ENCODE peak calls at places on chromosomes 5 and 9, in eight cellular contexts. One of them, this sample, is unnamed.
A peak's percentile ranks its signal among the peaks of the same experiment; 100 is the strongest.

GRCh38 chr9:88829276-88829675 is 162.0 kb upstream of the S1PR3 start:
- DNase-seq in activated CD4-positive, CD25-positive, alpha-beta regulatory T cell treated with anti-CD3 and anti-CD28 coated beads, Interleukin-2, amount 50 U/mL, for 72 hours: no peak
- DNase-seq in activated T-cell treated with anti-CD3 and anti-CD28 coated beads, Interleukin-2, amount 50 U/mL, for 4 hours: no peak
- DNase-seq in HuH-7: no peak
- DNase-seq in D721Med: no peak
- DNase-seq in SIG-M5: no peak
- DNase-seq in pulmonary artery endothelial cell: no peak
- DNase-seq in lung microvascular endothelial cell: no peak
- DNase-seq in this sample: no peak

GRCh38 chr5:174490717-174491116 is 233.7 kb upstream of the MSX2 start:
- DNase-seq in activated CD4-positive, CD25-positive, alpha-beta regulatory T cell treated with anti-CD3 and anti-CD28 coated beads, Interleukin-2, amount 50 U/mL, for 72 hours: no peak
- DNase-seq in activated T-cell treated with anti-CD3 and anti-CD28 coated beads, Interleukin-2, amount 50 U/mL, for 4 hours: no peak
- DNase-seq in HuH-7: no peak
- DNase-seq in D721Med: no peak
- DNase-seq in SIG-M5: no peak
- DNase-seq in pulmonary artery endothelial cell: no peak
- DNase-seq in lung microvascular endothelial cell: peak; percentile 33
- DNase-seq in this sample: no peak

GRCh38 chr9:34253460-34253837 is 74.6 kb downstream of the UBAP1 start:
- DNase-seq in activated CD4-positive, CD25-positive, alpha-beta regulatory T cell treated with anti-CD3 and anti-CD28 coated beads, Interleukin-2, amount 50 U/mL, for 72 hours: no peak
- DNase-seq in activated T-cell treated with anti-CD3 and anti-CD28 coated beads, Interleukin-2, amount 50 U/mL, for 4 hours: no peak
- DNase-seq in HuH-7: no peak
- DNase-seq in D721Med: no peak
- DNase-seq in SIG-M5: no peak
- DNase-seq in pulmonary artery endothelial cell: no peak
- DNase-seq in lung microvascular endothelial cell: peak; percentile 67
- DNase-seq in this sample: no peak

GRCh38 chr9:14633906-14634565 is 59.2 kb downstream of the ZDHHC21 start:
- DNase-seq in activated CD4-positive, CD25-positive, alpha-beta regulatory T cell treated with anti-CD3 and anti-CD28 coated beads, Interleukin-2, amount 50 U/mL, for 72 hours: no peak
- DNase-seq in activated T-cell treated with anti-CD3 and anti-CD28 coated beads, Interleukin-2, amount 50 U/mL, for 4 hours: no peak
- DNase-seq in HuH-7: no peak
- DNase-seq in D721Med: no peak
- DNase-seq in SIG-M5: no peak
- DNase-seq in pulmonary artery endothelial cell: no peak
- DNase-seq in lung microvascular endothelial cell: no peak
- DNase-seq in this sample: no peak

GRCh38 chr9:77663754-77664153 is 15.6 kb upstream of the GNA14 start:
- DNase-seq in activated CD4-positive, CD25-positive, alpha-beta regulatory T cell treated with anti-CD3 and anti-CD28 coated beads, Interleukin-2, amount 50 U/mL, for 72 hours: no peak
- DNase-seq in activated T-cell treated with anti-CD3 and anti-CD28 coated beads, Interleukin-2, amount 50 U/mL, for 4 hours: no peak
- DNase-seq in HuH-7: no peak
- DNase-seq in D721Med: no peak
- DNase-seq in SIG-M5: no peak
- DNase-seq in pulmonary artery endothelial cell: no peak
- DNase-seq in lung microvascular endothelial cell: peak; percentile 70
- DNase-seq in this sample: no peak

GRCh38 chr5:43036856-43037711 is 3.0 kb downstream of the ANXA2R start:
- DNase-seq in activated CD4-positive, CD25-positive, alpha-beta regulatory T cell treated with anti-CD3 and anti-CD28 coated beads, Interleukin-2, amount 50 U/mL, for 72 hours: no peak
- DNase-seq in activated T-cell treated with anti-CD3 and anti-CD28 coated beads, Interleukin-2, amount 50 U/mL, for 4 hours: no peak
- DNase-seq in HuH-7: no peak
- DNase-seq in D721Med: no peak
- DNase-seq in SIG-M5: no peak
- DNase-seq in pulmonary artery endothelial cell: no peak
- DNase-seq in lung microvascular endothelial cell: peak; percentile 67
- DNase-seq in this sample: no peak

GRCh38 chr5:62214701-62215100 is 91.3 kb upstream of the KIF2A start:
- DNase-seq in activated CD4-positive, CD25-positive, alpha-beta regulatory T cell treated with anti-CD3 and anti-CD28 coated beads, Interleukin-2, amount 50 U/mL, for 72 hours: no peak
- DNase-seq in activated T-cell treated with anti-CD3 and anti-CD28 coated beads, Interleukin-2, amount 50 U/mL, for 4 hours: no peak
- DNase-seq in HuH-7: no peak
- DNase-seq in D721Med: no peak
- DNase-seq in SIG-M5: no peak
- DNase-seq in pulmonary artery endothelial cell: no peak
- DNase-seq in lung microvascular endothelial cell: no peak
- DNase-seq in this sample: no peak

GRCh38 chr5:79795764-79796398 is 106.2 kb downstream of the CMYA5 start:
- DNase-seq in activated CD4-positive, CD25-positive, alpha-beta regulatory T cell treated with anti-CD3 and anti-CD28 coated beads, Interleukin-2, amount 50 U/mL, for 72 hours: no peak
- DNase-seq in activated T-cell treated with anti-CD3 and anti-CD28 coated beads, Interleukin-2, amount 50 U/mL, for 4 hours: no peak
- DNase-seq in HuH-7: peak; percentile 36
- DNase-seq in D721Med: no peak
- DNase-seq in SIG-M5: no peak
- DNase-seq in pulmonary artery endothelial cell: no peak
- DNase-seq in lung microvascular endothelial cell: peak; percentile 33
- DNase-seq in this sample: no peak

GRCh38 chr5:55600536-55601208 is 65.9 kb upstream of the PLPP1 start:
- DNase-seq in activated CD4-positive, CD25-positive, alpha-beta regulatory T cell treated with anti-CD3 and anti-CD28 coated beads, Interleukin-2, amount 50 U/mL, for 72 hours: no peak
- DNase-seq in activated T-cell treated with anti-CD3 and anti-CD28 coated beads, Interleukin-2, amount 50 U/mL, for 4 hours: no peak
- DNase-seq in HuH-7: no peak
- DNase-seq in D721Med: no peak
- DNase-seq in SIG-M5: peak; percentile 34
- DNase-seq in pulmonary artery endothelial cell: no peak
- DNase-seq in lung microvascular endothelial cell: peak; percentile 66
- DNase-seq in this sample: peak; percentile 57

This sample was measured in Jurkat, Clone E6-1.